ENCODE peak calls at places on chromosome 12, in five cellular contexts. C is endothelial cell of umbilical vein, U is A549, K is prostate gland, T is breast epithelium. G is an unnamed sample. For H3K4me1, the result is how much of the 10 kb centered on the place peaks cover.

GRCh38 chr12:51812871-51813270 is 35.6 kb downstream of the FIGNL2 start:
- DNase-seq in C (no peak), U (no peak), K (no peak), T (no peak), G (no peak)

GRCh38 chr12:1776139-1776975 is 44.0 kb upstream of the LRTM2 start:
- DNase-seq in C (no peak), U (peak), K (no peak), T (no peak), G (no peak)

GRCh38 chr12:129202109-129202814 is 349.0 kb downstream of the GLT1D1 start:
- DNase-seq in C (no peak), U (no peak), K (no peak), T (no peak), G (no peak)

GRCh38 chr12:123387508-123388217 is 3.7 kb downstream of the KMT5A start:
- DNase-seq in C (peak), U (no peak), K (no peak), T (no peak), G (no peak)

GRCh38 chr12:93199831-93200236 is 177.9 kb upstream of the NUDT4 start:
- DNase-seq in C (no peak), U (no peak), K (no peak), T (no peak), G (no peak)

GRCh38 chr12:123546281-123546680 is 12.8 kb upstream of the RILPL1 start:
- DNase-seq in C (no peak), U (peak), K (no peak), T (no peak), G (no peak)

GRCh38 chr12:4700621-4701026 is 19.6 kb upstream of the GALNT8 start:
- DNase-seq in C (no peak), U (no peak), K (no peak), T (no peak), G (peak)

GRCh38 chr12:124698211-124698997 is 131.0 kb upstream of the NCOR2 start:
- DNase-seq in C (no peak), U (no peak), K (no peak), T (no peak), G (no peak)

GRCh38 chr12:24396266-24396665 is 446.8 kb upstream of the SOX5 start:
- DNase-seq in C (no peak), U (no peak), K (no peak), T (no peak), G (no peak)

GRCh38 chr12:128982134-128982533 is 128.9 kb downstream of the GLT1D1 start:
- DNase-seq in C (no peak), U (no peak), K (no peak), T (no peak), G (no peak)

GRCh38 chr12:124053855-124054254 is 80.8 kb downstream of the ZNF664 start:
- DNase-seq in C (peak), U (peak), K (peak), T (no peak), G (no peak)

GRCh38 chr12:81639196-81639595 is 120.0 kb downstream of the PPFIA2 start:
- DNase-seq in C (no peak), U (no peak), K (no peak), T (no peak), G (no peak)

GRCh38 chr12:82835217-82835616 is 148.5 kb downstream of the TMTC2 start:
- DNase-seq in C (peak), U (no peak), K (no peak), T (no peak), G (no peak)

GRCh38 chr12:71164877-71165197 is 7.0 kb upstream of the TSPAN8 start:
- DNase-seq in C (no peak), U (no peak), K (no peak), T (no peak), G (no peak)

GRCh38 chr12:32457251-32458025 is 58.1 kb downstream of the FGD4 start:
- DNase-seq in C (peak), U (no peak), K (no peak), T (no peak), G (no peak)
- H3K27ac ChIP-seq in C (peak), U (no peak), K (peak), T (no peak), G (no peak)

DNA sequence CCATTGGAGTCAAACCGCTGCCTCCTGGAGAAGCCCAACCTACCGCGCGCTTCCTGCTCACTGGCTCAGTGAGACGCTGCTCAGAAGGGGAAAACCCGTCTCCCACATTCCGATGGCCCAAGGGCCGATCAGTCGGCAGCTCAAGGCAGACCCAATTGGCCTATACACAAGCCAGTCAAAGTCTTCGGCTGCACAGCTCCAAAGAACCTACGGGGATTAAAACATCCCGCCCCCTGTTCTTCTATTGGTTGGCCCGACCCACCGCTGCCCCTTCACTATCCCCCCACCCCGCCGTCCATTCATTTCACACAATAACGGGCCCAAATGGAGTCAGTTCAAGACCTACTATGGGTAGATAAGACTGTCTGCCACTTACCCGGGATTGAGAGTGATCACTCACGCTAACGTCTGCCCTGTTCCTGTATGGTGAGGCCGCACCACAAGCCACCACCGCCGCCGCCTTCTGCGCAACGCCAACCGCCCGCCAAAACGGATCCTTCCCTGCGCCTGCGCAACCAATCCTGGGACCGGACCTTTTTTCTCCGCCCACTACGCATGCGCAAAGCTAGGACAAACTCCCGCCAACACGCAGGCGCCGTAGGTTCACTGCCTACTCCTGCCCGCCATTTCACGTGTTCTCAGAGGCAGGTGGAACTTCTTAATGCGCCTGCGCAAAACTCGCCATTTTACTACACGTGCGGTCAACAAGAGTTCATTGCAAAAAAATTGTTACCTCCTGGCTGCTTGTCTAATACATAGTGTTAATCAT is at the start of gene CBX5:
- DNase-seq in C (peak), U (peak), K (peak), T (peak), G (peak)
- H3K4me1 ChIP-seq in C (under half), U (under half), K (under half), T (under half), G (under half)

GRCh38 chr12:132831771-132832170 is 3.1 kb upstream of the GOLGA3 start:
- DNase-seq in C (no peak), U (no peak), K (no peak), T (no peak), G (no peak)

GRCh38 chr12:132827763-132828703 is 636 bp downstream of the GOLGA3 start:
- DNase-seq in C (peak), U (peak), K (peak), T (peak), G (peak)

GRCh38 chr12:132825861-132826260 is 2.8 kb downstream of the GOLGA3 start:
- DNase-seq in C (no peak), U (no peak), K (no peak), T (no peak), G (no peak)

GRCh38 chr12:132825089-132825488 is 3.6 kb downstream of the GOLGA3 start:
- DNase-seq in C (no peak), U (no peak), K (no peak), T (no peak), G (no peak)

DNA sequence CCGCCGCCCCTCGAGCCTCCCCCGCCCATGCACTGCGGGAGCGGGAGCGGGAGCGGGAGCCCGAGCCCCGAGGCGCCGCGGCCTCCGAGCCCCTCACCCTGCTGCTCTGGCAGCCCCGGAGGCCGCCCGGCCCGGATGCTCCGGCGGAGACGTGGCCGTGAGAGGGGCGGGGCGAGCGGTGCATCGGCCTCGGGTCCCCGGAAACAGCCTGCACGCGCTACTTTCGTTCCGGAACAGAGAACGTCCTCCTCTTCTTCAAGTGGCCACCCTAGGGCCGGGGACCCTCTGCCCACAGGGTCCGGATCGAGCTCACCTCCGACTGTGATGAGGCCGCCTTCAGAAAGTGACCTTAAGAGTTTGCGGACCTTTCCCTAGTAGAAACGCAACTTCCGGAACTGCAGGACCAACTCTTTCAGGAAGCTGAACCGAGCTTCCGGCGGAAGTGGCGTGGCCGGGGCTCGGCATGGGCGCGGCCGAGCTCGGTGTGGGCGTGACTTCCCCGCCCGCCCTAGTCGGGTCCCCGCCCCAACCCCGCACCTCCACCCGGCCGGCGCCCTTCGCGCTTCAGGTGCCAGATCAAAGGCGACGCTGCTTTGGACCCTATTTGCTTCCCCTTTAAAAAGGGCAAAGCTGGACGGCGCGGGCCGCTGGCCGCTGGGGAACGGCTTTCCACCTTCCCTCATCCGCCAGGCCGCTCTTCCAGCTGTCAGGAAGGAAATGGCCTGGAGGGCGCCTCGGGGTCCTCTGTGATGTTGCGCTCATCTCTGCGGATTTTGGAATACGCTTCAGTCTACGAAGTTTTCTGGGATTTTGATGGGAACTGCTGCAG is at the start of gene GOLGA3:
- DNase-seq in C (peak), U (peak), K (peak), T (peak), G (peak)
- TF ChIP-seq POLR2A in C (peak), U (peak), K (peak), T (peak), G (peak)

GRCh38 chr12:118345355-118345754 is 27.4 kb downstream of the TAOK3 start:
- DNase-seq in C (no peak), U (no peak), K (no peak), T (no peak), G (no peak)

GRCh38 chr12:118350908-118351592 is 21.7 kb downstream of the TAOK3 start:
- DNase-seq in C (no peak), U (no peak), K (no peak), T (no peak), G (no peak)

GRCh38 chr12:118344829-118345228 is 27.9 kb downstream of the TAOK3 start:
- DNase-seq in C (no peak), U (no peak), K (no peak), T (no peak), G (no peak)

GRCh38 chr12:118342115-118342514 is 30.6 kb downstream of the TAOK3 start:
- DNase-seq in C (no peak), U (no peak), K (peak), T (no peak), G (no peak)

GRCh38 chr12:118346895-118347294 is 25.8 kb downstream of the TAOK3 start:
- DNase-seq in C (no peak), U (no peak), K (no peak), T (no peak), G (no peak)
- H3K27ac ChIP-seq in C (no peak), U (no peak), K (no peak), T (no peak), G (no peak)

GRCh38 chr12:114411081-114411836 is 5.3 kb upstream of the TBX5 start:
- DNase-seq in C (no peak), U (no peak), K (no peak), T (no peak), G (no peak)

GRCh38 chr12:114409796-114410520 is 4.0 kb upstream of the TBX5 start:
- DNase-seq in C (no peak), U (no peak), K (no peak), T (no peak), G (no peak)

GRCh38 chr12:114414031-114414865 is 8.3 kb upstream of the TBX5 start:
- DNase-seq in C (no peak), U (no peak), K (no peak), T (no peak), G (no peak)

GRCh38 chr12:114412825-114413749 is 7.1 kb upstream of the TBX5 start:
- DNase-seq in C (no peak), U (no peak), K (no peak), T (no peak), G (no peak)

GRCh38 chr12:114412307-114412706 is 6.4 kb upstream of the TBX5 start:
- DNase-seq in C (no peak), U (no peak), K (no peak), T (no peak), G (no peak)
- H3K4me1 ChIP-seq in C (under half), U (under half), K (under half), T (under half), G (under half)

GRCh38 chr12:12945591-12945990 is 6.4 kb downstream of the GPRC5D start:
- DNase-seq in C (no peak), U (no peak), K (no peak), T (no peak), G (no peak)

GRCh38 chr12:12941450-12942350 is 10.3 kb downstream of the GPRC5D start:
- DNase-seq in C (no peak), U (no peak), K (no peak), T (no peak), G (no peak)

GRCh38 chr12:12946686-12947355 is 5.1 kb downstream of the GPRC5D start:
- DNase-seq in C (no peak), U (no peak), K (no peak), T (no peak), G (no peak)

GRCh38 chr12:12939888-12940287 is 12.1 kb downstream of the GPRC5D start:
- DNase-seq in C (no peak), U (no peak), K (no peak), T (no peak), G (no peak)

DNA sequence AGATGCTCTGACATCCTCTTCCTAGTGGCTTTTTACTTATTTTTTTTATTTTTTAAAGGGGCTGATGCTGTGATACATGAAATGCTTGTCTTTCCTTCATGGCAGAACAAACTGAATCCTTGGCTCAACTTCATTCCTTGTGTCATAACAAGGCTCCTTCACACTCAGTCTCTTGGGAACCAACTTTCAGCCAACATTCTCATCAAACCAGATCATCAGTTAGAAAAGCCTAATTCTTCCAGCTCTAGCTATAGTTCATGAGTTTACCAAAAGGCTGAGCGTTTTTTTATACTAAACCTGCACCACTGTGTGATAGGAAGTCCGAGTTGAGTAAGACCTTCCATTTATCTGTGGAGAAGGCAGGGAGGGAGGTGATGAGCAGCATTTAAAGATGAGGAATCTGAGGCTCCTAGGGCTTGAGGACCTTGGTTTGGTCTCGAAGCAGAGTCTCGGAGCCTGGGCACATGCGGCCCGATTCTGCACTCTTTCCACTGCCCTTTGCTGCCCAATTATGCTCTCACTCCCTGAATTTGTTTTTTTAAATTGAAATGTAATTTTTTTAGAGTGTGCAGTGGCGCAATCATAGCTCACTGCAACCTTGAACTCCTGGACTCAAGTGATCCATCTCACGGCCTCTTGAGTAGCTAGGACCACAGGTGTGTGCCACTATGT is 8.2 kb downstream of the GPRC5D start:
- DNase-seq in C (no peak), U (no peak), K (no peak), T (no peak), G (no peak)
- TF ChIP-seq POLR2A in C (no peak), U (no peak), K (no peak), T (no peak), G (no peak)

DNA sequence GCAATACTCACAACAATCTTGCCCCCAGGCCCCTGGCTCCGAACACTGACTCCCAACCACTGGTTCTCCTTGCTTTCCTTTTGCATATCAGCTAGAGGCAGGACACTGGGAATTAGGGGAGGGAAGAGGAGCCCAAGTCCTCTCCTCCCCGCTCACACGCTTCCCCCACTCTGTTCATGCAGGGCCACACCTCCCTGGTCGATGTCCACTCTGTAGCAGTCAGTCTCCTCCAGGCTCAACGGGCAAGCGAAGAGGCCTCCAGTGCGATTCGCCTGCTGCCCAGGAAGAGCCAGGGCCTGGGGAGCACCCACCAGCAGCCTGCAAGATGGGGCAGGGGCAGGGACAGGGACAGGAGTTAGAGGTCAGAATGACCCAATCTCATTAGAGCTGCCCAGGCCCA is 4.8 kb downstream of the ITGA7 start:
- DNase-seq in C (no peak), U (no peak), K (no peak), T (no peak), G (no peak)
- H3K27ac ChIP-seq in C (no peak), U (no peak), K (no peak), T (no peak), G (no peak)

G was measured in body of pancreas.